ENCODE peak calls at places on chromosomes 2 and 18, in nine cellular contexts. X, Y, C, E, J, G, P, O and R are unnamed samples.

GRCh38 chr18:14971461-14972185 is 223.7 kb downstream of the ANKRD30B start:
- DNase-seq in J (no peak), E (peak; percentile 79), C (no peak), O (no peak), P (peak; percentile 16), Y (no peak), X (no peak), G (no peak), R (no peak)

GRCh38 chr2:157326683-157327082 is 1.1 kb upstream of the ERMN start:
- DNase-seq in Y (no peak), O (no peak), P (no peak), J (no peak), E (no peak), C (no peak), X (no peak), G (no peak), R (no peak)

GRCh38 chr2:232276739-232277313 is 101.7 kb upstream of the ALPP start:
- DNase-seq in E (no peak), Y (no peak), G (no peak), O (no peak), C (no peak), J (peak; percentile 58), X (no peak), P (no peak), R (peak; percentile 33)

GRCh38 chr2:210503622-210504300 is 27.2 kb upstream of the LANCL1 start:
- DNase-seq in Y (no peak), C (no peak), X (no peak), J (no peak), O (no peak), E (no peak), G (no peak), P (no peak), R (peak; percentile 22)

GRCh38 chr2:10911291-10912075 is at the start of gene KCNF1:
- DNase-seq in P (no peak), Y (no peak), G (no peak), J (peak; percentile 73), X (peak; percentile 57), C (peak; percentile 79), O (peak; percentile 58), E (peak; percentile 51), R (no peak)

GRCh38 chr2:9737053-9737875 is 106.0 kb upstream of the TAF1B start:
- DNase-seq in C (no peak), P (no peak), X (no peak), O (no peak), G (no peak), E (no peak), J (no peak), Y (no peak), R (no peak)

GRCh38 chr2:21422050-21422449 is 298.3 kb downstream of the TDRD15 start:
- DNase-seq in E (peak; percentile 8), P (no peak), O (peak; percentile 37), G (peak; percentile 86), Y (no peak), C (peak; percentile 82), J (peak; percentile 81), X (no peak), R (no peak)

GRCh38 chr2:236813806-236814205 is 244.2 kb downstream of the ACKR3 start:
- DNase-seq in C (no peak), J (no peak), Y (no peak), E (no peak), O (no peak), X (peak; percentile 28), G (no peak), P (no peak), R (no peak)

GRCh38 chr2:203583696-203584095 is 48.6 kb upstream of the RAPH1 start:
- DNase-seq in E (peak; percentile 18), G (peak; percentile 81), J (no peak), X (no peak), C (no peak), Y (no peak), O (no peak), P (no peak), R (no peak)

GRCh38 chr2:112216158-112216557 is 38.7 kb downstream of the ZC3H8 start:
- DNase-seq in G (no peak), J (no peak), C (no peak), E (peak; percentile 12), X (no peak), P (no peak), Y (no peak), O (no peak), R (peak; percentile 22)

GRCh38 chr2:54813584-54813983 is 90.1 kb downstream of the EML6 start:
- DNase-seq in J (no peak), G (no peak), P (no peak), O (no peak), Y (no peak), X (no peak), E (no peak), C (no peak), R (no peak)

GRCh38 chr2:69594341-69594740 is 49.2 kb downstream of the AAK1 start:
- DNase-seq in Y (no peak), X (no peak), C (no peak), P (no peak), G (no peak), E (peak; percentile 13), J (no peak), O (no peak), R (no peak)

GRCh38 chr2:229686122-229686919 is 28.0 kb downstream of the DNER start:
- DNase-seq in G (no peak), X (no peak), J (no peak), P (no peak), Y (no peak), E (no peak), O (peak; percentile 42), C (no peak), R (peak; percentile 22)

GRCh38 chr18:48058486-48058885 is 128.0 kb upstream of the SMAD2 start:
- DNase-seq in P (no peak), J (no peak), X (peak; percentile 39), C (no peak), O (no peak), Y (no peak), G (no peak), E (no peak), R (no peak)

GRCh38 chr2:21715865-21716264 is 592.1 kb downstream of the TDRD15 start:
- DNase-seq in P (no peak), C (peak; percentile 15), J (no peak), E (no peak), G (no peak), Y (no peak), X (no peak), O (no peak), R (no peak)

GRCh38 chr18:61998335-61998734 is 105.5 kb upstream of the RNF152 start:
- DNase-seq in P (no peak), Y (no peak), G (no peak), C (no peak), O (no peak), E (no peak), J (no peak), X (no peak), R (no peak)

GRCh38 chr18:51149605-51150429 is 47.7 kb downstream of the MEX3C start:
- DNase-seq in G (no peak), X (no peak), O (no peak), P (no peak), C (no peak), Y (no peak), E (peak; percentile 79), J (no peak), R (no peak)

GRCh38 chr2:208256192-208256782 is 1.4 kb upstream of the IDH1 start:
- DNase-seq in C (no peak), O (no peak), X (no peak), G (no peak), E (peak; percentile 30), Y (no peak), J (no peak), P (no peak), R (peak; percentile 24)

GRCh38 chr2:73925853-73926492 is 707 bp upstream of the DGUOK start:
- DNase-seq in G (no peak), X (no peak), P (no peak), O (peak; percentile 54), E (peak; percentile 85), J (peak; percentile 36), C (no peak), Y (no peak), R (no peak)